ENCODE peak calls at places on chromosome 17, in seven cellular contexts. J is HepG2, W is HCT116, Y is T47D, Q is GM12878, F is SK-N-SH, D is K562. X is an unnamed sample.
A peak's percentile ranks its signal among the peaks of the same experiment; 100 is the strongest.

GRCh38 chr17:82703935-82704865 is 5.7 kb upstream of the RAB40B start:
- DNase-seq in J (peak; percentile 69), W (no peak), Y (no peak), Q (no peak), F (no peak), D (no peak), X (no peak)

GRCh38 chr17:953767-954166 is 25.8 kb downstream of the NXN start:
- DNase-seq in J (no peak), W (no peak), Y (no peak), Q (no peak), F (no peak), D (no peak), X (no peak)

GRCh38 chr17:16470302-16470701 is 21.7 kb downstream of the LRRC75A start:
- DNase-seq in J (no peak), W (no peak), Y (no peak), Q (no peak), F (peak; percentile 62), D (no peak), X (no peak)

GRCh38 chr17:3762922-3763776 is 37.8 kb downstream of the ITGAE start:
- DNase-seq in J (no peak), W (no peak), Y (no peak), Q (peak; percentile 89), F (no peak), D (no peak), X (no peak)

GRCh38 chr17:82948081-82948511 is 108.3 kb upstream of the ZNF750 start:
- DNase-seq in J (no peak), W (no peak), Y (no peak), Q (no peak), F (no peak), D (no peak), X (no peak)

GRCh38 chr17:4852504-4853075 is 19.4 kb downstream of the MINK1 start:
- DNase-seq in J (peak; percentile 17), W (no peak), Y (peak; percentile 61), Q (no peak), F (peak; percentile 48), D (peak; percentile 58), X (no peak)

GRCh38 chr17:43832168-43832975 is 574 bp downstream of the MPP3 start:
- DNase-seq in J (peak; percentile 21), W (no peak), Y (peak; percentile 74), Q (no peak), F (peak; percentile 90), D (no peak), X (peak; percentile 65)

GRCh38 chr17:77471984-77472836 is 331.4 kb downstream of the SEC14L1 start:
- DNase-seq in J (no peak), W (no peak), Y (no peak), Q (no peak), F (peak; percentile 67), D (no peak), X (no peak)

GRCh38 chr17:37848690-37849616 is 75.3 kb upstream of the TBC1D3K start:
- DNase-seq in J (no peak), W (peak; percentile 89), Y (peak; percentile 42), Q (peak; percentile 79), F (no peak), D (no peak), X (no peak)

GRCh38 chr17:5468075-5468473 is 708 bp downstream of the DHX33 start:
- DNase-seq in J (no peak), W (no peak), Y (no peak), Q (no peak), F (peak; percentile 36), D (peak; percentile 11), X (no peak)

GRCh38 chr17:74601944-74602572 is 10.0 kb upstream of the CD300LD start:
- DNase-seq in J (peak; percentile 60), W (peak; percentile 53), Y (peak; percentile 63), Q (no peak), F (peak; percentile 68), D (peak; percentile 69), X (no peak)

GRCh38 chr17:81734405-81735055 is 22.4 kb downstream of the SLC25A10 start:
- DNase-seq in J (no peak), W (no peak), Y (no peak), Q (no peak), F (no peak), D (no peak), X (no peak)

GRCh38 chr17:78839173-78839761 is 1.3 kb downstream of the USP36 start:
- DNase-seq in J (no peak), W (no peak), Y (no peak), Q (no peak), F (no peak), D (peak; percentile 13), X (no peak)

GRCh38 chr17:40023590-40024292 is 8.5 kb downstream of the CSF3 start:
- DNase-seq in J (no peak), W (no peak), Y (no peak), Q (no peak), F (no peak), D (no peak), X (no peak)

GRCh38 chr17:14067347-14067746 is 2.0 kb upstream of the COX10 start:
- DNase-seq in J (no peak), W (no peak), Y (no peak), Q (no peak), F (no peak), D (no peak), X (no peak)

DNA sequence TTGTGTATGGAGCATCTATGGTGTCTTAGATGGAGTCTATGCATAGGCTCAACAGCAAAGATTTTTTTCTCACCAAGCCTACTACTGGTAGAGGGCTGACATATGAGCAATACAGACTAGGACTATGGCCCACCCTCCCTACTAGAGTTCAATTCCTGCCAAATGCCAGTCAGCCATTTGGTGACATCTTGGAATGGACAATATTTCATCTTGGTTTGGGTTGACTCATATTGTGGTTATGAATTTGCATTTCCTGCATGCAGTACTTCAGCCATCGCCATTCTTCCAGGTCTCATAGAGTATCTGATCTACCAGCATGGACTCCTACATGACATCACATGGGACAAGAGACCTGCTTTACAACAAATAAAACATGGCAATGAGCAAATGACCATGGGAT is 778.1 kb upstream of the SOX9 start:
- DNase-seq in J (no peak), W (no peak), Y (no peak), Q (no peak), F (no peak), D (no peak), X (no peak)
- TF ChIP-seq JUND in J (no peak), W (no peak), Y (no peak), Q (no peak), F (no peak), D (no peak), X (no peak)

DNA sequence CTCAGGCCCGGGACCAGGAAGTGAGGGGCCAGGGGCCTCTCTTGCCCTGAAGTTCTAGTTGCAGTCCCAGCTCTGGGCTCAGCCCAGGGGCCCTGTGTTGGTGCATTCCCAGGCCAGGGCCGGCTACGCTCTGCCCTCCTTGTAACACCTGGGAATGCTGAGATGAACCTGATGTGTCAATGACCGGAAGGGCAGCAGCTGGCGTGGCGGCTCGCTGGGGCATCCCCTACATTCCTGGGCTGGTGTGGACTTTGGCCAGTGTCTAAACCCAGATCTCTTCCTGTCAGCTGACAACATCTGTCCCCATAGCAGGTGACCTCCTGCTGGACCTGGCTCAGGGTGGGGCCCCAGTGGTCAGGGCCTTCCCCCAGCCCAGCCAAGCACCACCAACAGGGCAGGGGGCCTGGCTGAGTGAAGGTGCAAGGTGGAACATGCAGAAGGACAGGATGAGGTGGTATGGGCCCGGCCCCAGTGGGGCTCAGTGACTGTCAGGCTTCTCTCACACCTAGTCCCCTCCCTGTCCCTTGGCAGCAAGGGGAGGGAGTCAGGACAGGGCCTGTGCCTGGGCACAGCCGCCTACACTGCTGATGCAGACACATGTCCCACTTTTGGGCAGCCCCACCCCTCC is 15.9 kb downstream of the FAM83G start:
- DNase-seq in J (peak; percentile 94), W (no peak), Y (no peak), Q (no peak), F (no peak), D (no peak), X (no peak)
- TF ChIP-seq JUND in J (peak; percentile 79), W (no peak), Y (no peak), Q (no peak), F (no peak), D (no peak), X (no peak)

GRCh38 chr17:75722076-75722475 is 817 bp downstream of the ITGB4 start:
- DNase-seq in J (no peak), W (no peak), Y (peak; percentile 46), Q (no peak), F (peak; percentile 43), D (no peak), X (no peak)
- TF ChIP-seq JUND in J (no peak), W (no peak), Y (no peak), Q (no peak), F (no peak), D (no peak), X (no peak)

DNA sequence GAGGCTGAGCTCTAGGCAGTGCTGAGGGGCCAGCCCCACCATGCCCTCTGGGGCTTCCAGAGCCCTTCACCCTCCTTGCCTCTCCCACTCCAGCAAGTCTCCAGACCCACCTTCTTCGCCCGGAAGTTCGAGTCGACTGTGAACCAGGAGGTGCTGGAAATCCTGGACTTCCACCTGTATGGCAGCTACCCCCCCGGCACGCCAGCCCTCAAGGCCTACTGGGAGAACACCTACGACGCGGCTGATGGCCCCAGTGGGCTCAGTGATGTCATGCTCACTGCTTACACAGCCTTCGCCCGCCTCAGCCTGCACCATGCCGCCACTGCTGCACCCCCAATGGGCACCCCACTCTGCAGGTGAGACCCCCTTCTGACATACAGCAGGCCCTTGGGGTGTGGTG is 10.5 kb downstream of the XYLT2 start:
- DNase-seq in J (no peak), W (no peak), Y (no peak), Q (no peak), F (no peak), D (no peak), X (no peak)
- TF ChIP-seq JUND in J (no peak), W (no peak), Y (no peak), Q (no peak), F (no peak), D (no peak), X (no peak)

GRCh38 chr17:55413825-55414489 is 7.7 kb downstream of the MMD start:
- DNase-seq in J (no peak), W (no peak), Y (no peak), Q (no peak), F (no peak), D (no peak), X (no peak)
- TF ChIP-seq JUND in J (no peak), W (no peak), Y (no peak), Q (no peak), F (no peak), D (no peak), X (no peak)